ENCODE peak calls at places on chromosome 6, in seven cellular contexts. R is H1, M is sigmoid colon, F is adrenal gland, G is GM12891, Y is ovary, S is stomach. Q is an unnamed sample.

GRCh38 chr6:84835340-84835739 is 70.9 kb upstream of the TBX18 start:
- DNase-seq in R (no peak), M (no peak), F (no peak), G (no peak), Y (no peak), S (no peak), Q (no peak)

GRCh38 chr6:148509789-148510581 is 167.3 kb downstream of the SASH1 start:
- DNase-seq in R (no peak), M (peak), F (peak), G (no peak), Y (no peak), S (no peak), Q (peak)

GRCh38 chr6:46799657-46800056 is 6.5 kb downstream of the MEP1A start:
- DNase-seq in R (no peak), M (no peak), F (no peak), G (no peak), Y (no peak), S (no peak), Q (no peak)

GRCh38 chr6:81171991-81172740 is 580.3 kb downstream of the TENT5A start:
- DNase-seq in R (no peak), M (peak), F (peak), G (no peak), Y (peak), S (no peak), Q (no peak)

GRCh38 chr6:154123131-154123530 is 84.1 kb downstream of the OPRM1 start:
- DNase-seq in R (no peak), M (no peak), F (no peak), G (no peak), Y (no peak), S (no peak), Q (no peak)

GRCh38 chr6:131387706-131388455 is 185.1 kb upstream of the ARG1 start:
- DNase-seq in R (no peak), M (no peak), F (no peak), G (no peak), Y (no peak), S (no peak), Q (no peak)

GRCh38 chr6:164412566-164412965 is 896.8 kb downstream of the C6orf118 start:
- DNase-seq in R (no peak), M (no peak), F (no peak), G (no peak), Y (no peak), S (no peak), Q (no peak)

GRCh38 chr6:133340557-133340956 is 99.4 kb downstream of the EYA4 start:
- DNase-seq in R (no peak), M (no peak), F (no peak), G (no peak), Y (no peak), S (no peak), Q (no peak)

GRCh38 chr6:72182337-72183246 is 296.2 kb downstream of the RIMS1 start:
- DNase-seq in R (peak), M (no peak), F (no peak), G (no peak), Y (no peak), S (peak), Q (no peak)

GRCh38 chr6:8905647-8906231 is 470.4 kb upstream of the SLC35B3 start:
- DNase-seq in R (no peak), M (no peak), F (no peak), G (no peak), Y (no peak), S (no peak), Q (no peak)

GRCh38 chr6:37130704-37131103 is 39.2 kb upstream of the PIM1 start:
- DNase-seq in R (no peak), M (peak), F (peak), G (no peak), Y (no peak), S (peak), Q (no peak)

GRCh38 chr6:147664092-147664491 is 155.6 kb downstream of the SAMD5 start:
- DNase-seq in R (no peak), M (no peak), F (no peak), G (no peak), Y (no peak), S (no peak), Q (no peak)

GRCh38 chr6:147080215-147080614 is 124.0 kb upstream of the STXBP5 start:
- DNase-seq in R (no peak), M (no peak), F (no peak), G (no peak), Y (no peak), S (no peak), Q (no peak)

DNA sequence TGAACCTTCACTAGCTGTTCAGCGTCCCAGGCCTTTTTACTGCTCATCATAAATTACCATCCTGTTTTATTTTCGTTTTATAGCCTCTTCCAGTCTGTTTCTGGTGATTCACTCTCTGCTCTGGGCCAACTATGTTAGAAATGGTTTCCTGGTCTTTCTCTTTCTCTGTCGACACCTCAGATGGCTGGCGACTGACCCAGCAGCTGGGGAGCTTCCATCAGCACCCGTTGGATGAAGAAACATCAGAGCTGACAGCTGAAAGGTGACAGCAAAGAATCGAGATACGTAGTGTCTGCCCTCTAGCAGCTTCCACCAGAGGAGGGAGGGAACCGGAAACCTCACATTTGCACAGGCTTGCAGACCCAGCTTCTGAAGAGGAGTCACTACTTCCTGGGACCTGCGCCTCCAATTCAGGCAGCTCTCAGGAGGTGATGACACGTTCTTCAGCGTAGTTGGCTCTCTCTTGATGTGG is 82.9 kb upstream of the MLN start:
- DNase-seq in R (no peak), M (peak), F (no peak), G (no peak), Y (no peak), S (no peak), Q (peak)
- TF ChIP-seq POLR2A in R (no peak), M (no peak), F (no peak), G (no peak), Y (no peak), S (no peak), Q (no peak)

GRCh38 chr6:140346461-140346860 is 972.0 kb upstream of the CITED2 start:
- DNase-seq in R (no peak), M (no peak), F (no peak), G (no peak), Y (peak), S (no peak), Q (no peak)
- TF ChIP-seq POLR2A in R (no peak), M (no peak), F (no peak), G (no peak), Y (no peak), S (no peak), Q (no peak)

GRCh38 chr6:166334878-166335277 is 7.5 kb downstream of the SFT2D1 start:
- DNase-seq in R (no peak), M (no peak), F (no peak), G (no peak), Y (no peak), S (no peak), Q (no peak)
- TF ChIP-seq POLR2A in R (no peak), M (no peak), F (no peak), G (peak), Y (no peak), S (no peak), Q (no peak)

DNA sequence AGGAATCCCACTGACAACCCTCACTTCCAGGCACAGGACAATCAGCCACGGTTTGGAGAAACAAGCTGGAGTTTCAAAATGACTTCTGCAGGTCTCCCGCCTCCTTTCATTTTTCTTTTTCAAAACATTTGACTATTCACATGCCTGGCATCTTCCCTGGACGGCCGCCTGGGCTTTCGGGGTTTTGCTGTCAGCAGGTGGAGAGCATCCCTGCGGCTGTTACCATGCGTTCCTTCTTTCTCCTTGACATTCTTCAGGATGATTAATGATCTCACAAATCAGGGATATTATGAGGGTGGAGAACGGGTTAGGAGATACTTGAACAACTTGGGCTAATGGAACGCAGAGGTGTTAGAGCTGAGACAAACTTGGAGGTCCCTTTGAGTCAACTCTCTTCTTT is 60.9 kb downstream of the RAMACL start:
- DNase-seq in R (no peak), M (no peak), F (no peak), G (no peak), Y (no peak), S (no peak), Q (no peak)
- TF ChIP-seq POLR2A in R (no peak), M (no peak), F (no peak), G (no peak), Y (no peak), S (no peak), Q (no peak)

GRCh38 chr6:15248451-15249370 is 2.8 kb downstream of the JARID2 start:
- DNase-seq in R (peak), M (peak), F (peak), G (peak), Y (peak), S (peak), Q (peak)
- TF ChIP-seq POLR2A in R (no peak), M (no peak), F (peak), G (no peak), Y (peak), S (no peak), Q (peak)

DNA sequence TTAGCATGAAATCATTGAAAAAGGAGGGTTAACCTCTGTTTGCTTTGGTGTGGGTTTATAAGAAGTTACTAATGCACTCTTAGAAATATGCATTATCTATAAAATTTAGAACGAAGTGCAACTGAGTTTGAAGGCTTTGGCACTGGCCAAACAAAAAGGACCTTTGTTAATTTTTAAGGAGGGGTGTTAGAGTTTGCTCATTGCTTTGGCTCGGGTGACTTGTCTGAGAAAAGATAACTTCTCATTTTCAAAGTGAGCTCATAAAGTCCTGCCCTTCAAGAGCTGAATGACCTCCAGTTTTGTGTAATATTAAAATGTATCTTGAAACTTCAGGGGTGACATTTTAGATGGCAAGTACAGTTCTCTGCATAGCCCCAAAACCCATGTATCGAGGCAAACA is 25.9 kb downstream of the NEDD9 start:
- DNase-seq in R (no peak), M (no peak), F (no peak), G (no peak), Y (no peak), S (no peak), Q (no peak)
- TF ChIP-seq POLR2A in R (no peak), M (no peak), F (no peak), G (no peak), Y (no peak), S (no peak), Q (no peak)

GRCh38 chr6:5759571-5759970 is 247.2 kb downstream of the NRN1 start:
- DNase-seq in R (no peak), M (no peak), F (no peak), G (no peak), Y (no peak), S (no peak), Q (no peak)
- TF ChIP-seq POLR2A in R (no peak), M (no peak), F (no peak), G (no peak), Y (no peak), S (no peak), Q (no peak)

DNA sequence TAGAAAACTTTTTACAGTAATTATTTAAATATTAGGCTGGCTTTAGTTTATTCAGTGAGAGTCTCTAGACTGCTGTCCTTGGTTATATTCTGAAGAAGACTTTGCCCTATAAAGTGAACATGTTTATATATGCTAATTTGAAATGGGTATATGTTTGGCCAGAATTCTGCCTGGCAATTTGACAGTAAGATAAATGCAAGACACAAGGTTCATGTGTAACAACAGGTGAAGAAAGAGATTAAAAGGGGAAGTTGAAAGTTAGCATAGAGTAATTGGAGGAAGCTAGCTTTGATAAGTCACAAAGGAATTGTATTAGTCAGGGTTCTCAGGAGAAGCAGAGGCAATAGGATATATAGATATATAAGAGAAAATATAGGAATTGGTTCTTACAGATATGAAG is 191.4 kb downstream of the CENPW start:
- DNase-seq in R (no peak), M (no peak), F (no peak), G (no peak), Y (no peak), S (no peak), Q (no peak)
- TF ChIP-seq POLR2A in R (no peak), M (no peak), F (no peak), G (no peak), Y (no peak), S (no peak), Q (no peak)

DNA sequence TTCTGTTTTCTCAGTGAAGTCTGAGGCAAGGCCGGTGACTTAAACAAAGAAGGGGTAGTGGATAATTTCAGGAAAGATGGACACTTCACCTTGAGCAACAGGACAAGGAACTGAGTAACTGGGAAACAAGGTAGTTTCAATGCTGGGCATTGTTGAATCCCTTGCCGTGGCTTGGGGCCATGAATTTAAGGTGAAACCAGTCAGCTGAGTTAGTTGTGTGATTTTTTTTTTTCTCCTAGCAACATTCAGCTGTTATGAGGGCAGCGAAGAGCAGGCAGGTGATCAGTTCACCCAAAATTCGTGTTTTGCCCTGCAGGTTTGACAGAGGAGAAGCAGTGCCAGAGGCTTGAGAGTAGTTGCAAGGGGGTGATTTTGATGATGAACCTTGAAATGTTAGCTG is 6.8 kb downstream of the BICRAL start:
- DNase-seq in R (no peak), M (peak), F (no peak), G (no peak), Y (no peak), S (no peak), Q (no peak)
- TF ChIP-seq POLR2A in R (no peak), M (no peak), F (no peak), G (no peak), Y (no peak), S (no peak), Q (no peak)